ENCODE peak calls at places on chromosomes 11 and 22, in four cellular contexts. U, I, X and S are unnamed samples.

GRCh38 chr22:50696251-50696798 is 23.7 kb downstream of the SHANK3 start:
- DNase-seq in X (no peak), I (no peak), U (no peak), S (no peak)

GRCh38 chr22:36470994-36471331 is 10.5 kb downstream of the TXN2 start:
- DNase-seq in I (no peak), X (no peak), U (no peak), S (peak; percentile 31)

GRCh38 chr22:48428556-48429371 is 1398.9 kb downstream of the BRD1 start:
- DNase-seq in U (no peak), X (no peak), I (no peak), S (no peak)

GRCh38 chr11:78803995-78804394 is 229.3 kb upstream of the NARS2 start:
- DNase-seq in X (no peak), I (no peak), U (no peak), S (no peak)

GRCh38 chr22:23180301-23180892 is at the start of gene BCR:
- DNase-seq in X (peak; percentile 57), I (peak; percentile 77), U (no peak), S (peak; percentile 71)

GRCh38 chr22:37933711-37934376 is 19.6 kb downstream of the C22orf23 start:
- DNase-seq in I (peak; percentile 89), U (peak; percentile 55), X (peak; percentile 83), S (peak; percentile 90)

GRCh38 chr11:69873166-69874077 is 54.2 kb upstream of the FGF3 start:
- DNase-seq in X (no peak), I (no peak), U (no peak), S (no peak)

GRCh38 chr22:24379536-24379935 is 47.9 kb upstream of the ADORA2A start:
- DNase-seq in U (no peak), I (no peak), X (no peak), S (no peak)

GRCh38 chr11:62574363-62575057 is 819 bp upstream of the EEF1G start:
- DNase-seq in U (no peak), I (peak; percentile 36), X (peak; percentile 35), S (peak; percentile 25)

GRCh38 chr11:122843281-122844150 is 5.2 kb downstream of the CRTAM start:
- DNase-seq in I (no peak), X (no peak), U (no peak), S (no peak)

GRCh38 chr11:120182790-120183491 is 27.9 kb upstream of the OAF start:
- DNase-seq in I (peak; percentile 4), U (no peak), X (peak; percentile 53), S (no peak)

GRCh38 chr22:19932367-19933206 is 9.0 kb upstream of the COMT start:
- DNase-seq in I (no peak), U (no peak), X (no peak), S (no peak)

GRCh38 chr22:47032091-47032943 is 269.9 kb downstream of the TBC1D22A start:
- DNase-seq in X (no peak), I (no peak), U (no peak), S (no peak)

GRCh38 chr11:1757861-1758610 is 5.7 kb downstream of the CTSD start:
- DNase-seq in X (no peak), U (no peak), I (no peak), S (no peak)

GRCh38 chr22:44543781-44544181 is 45.7 kb upstream of the RTL6 start:
- DNase-seq in I (no peak), U (no peak), X (peak; percentile 30), S (no peak)

GRCh38 chr22:35915477-35916013 is 113.1 kb downstream of the RBFOX2 start:
- DNase-seq in U (no peak), X (peak; percentile 43), I (no peak), S (peak; percentile 17)

GRCh38 chr11:11966826-11967668 is 41.4 kb downstream of the DKK3 start:
- DNase-seq in X (peak; percentile 30), U (no peak), I (peak; percentile 64), S (peak; percentile 47)

GRCh38 chr11:87338046-87338639 is 300.4 kb downstream of the TMEM135 start:
- DNase-seq in U (no peak), I (no peak), X (no peak), S (no peak)

GRCh38 chr22:26276530-26277200 is 107.4 kb downstream of the SEZ6L start:
- DNase-seq in I (no peak), X (no peak), U (no peak), S (no peak)

GRCh38 chr11:93519179-93519578 is 24.0 kb downstream of the SMCO4 start:
- DNase-seq in X (no peak), U (no peak), I (peak; percentile 73), S (no peak)

GRCh38 chr11:76622481-76623094 is 48.0 kb downstream of the LRRC32 start:
- DNase-seq in I (no peak), X (no peak), U (no peak), S (no peak)

GRCh38 chr11:94473177-94473799 is 20.4 kb downstream of the MRE11 start:
- DNase-seq in I (no peak), U (no peak), X (peak; percentile 4), S (peak; percentile 11)

GRCh38 chr22:29044657-29045176 is 16.9 kb downstream of the C22orf31 start:
- DNase-seq in U (no peak), I (no peak), X (peak; percentile 77), S (peak; percentile 70)

GRCh38 chr11:27248430-27249207 is 114.4 kb downstream of the CCDC34 start:
- DNase-seq in U (no peak), I (no peak), X (no peak), S (no peak)

GRCh38 chr22:27108425-27109114 is 451.2 kb downstream of the MIAT start:
- DNase-seq in I (no peak), X (peak; percentile 45), U (no peak), S (peak; percentile 12)

GRCh38 chr22:39431821-39432251 is 25.0 kb upstream of the MGAT3 start:
- DNase-seq in U (no peak), X (peak; percentile 65), I (no peak), S (peak; percentile 63)

GRCh38 chr11:28964811-28965210 is 856.6 kb downstream of the METTL15 start:
- DNase-seq in U (no peak), I (no peak), X (no peak), S (no peak)

GRCh38 chr11:129644326-129644725 is 171.3 kb upstream of the TMEM45B start:
- DNase-seq in X (no peak), U (no peak), I (no peak), S (no peak)

GRCh38 chr11:128908391-128909246 is 17.5 kb downstream of the KCNJ5 start:
- DNase-seq in I (no peak), X (peak; percentile 71), U (peak; percentile 26), S (peak; percentile 66)

GRCh38 chr22:45036154-45036553 is 26.3 kb upstream of the PHF21B start:
- DNase-seq in X (peak; percentile 19), I (no peak), U (no peak), S (peak; percentile 11)

GRCh38 chr11:92211576-92212167 is 12.9 kb upstream of the FAT3 start:
- DNase-seq in I (no peak), U (peak; percentile 7), X (no peak), S (peak; percentile 28)

GRCh38 chr11:71212871-71213559 is 39.4 kb downstream of the SHANK2 start:
- DNase-seq in I (no peak), U (no peak), X (peak; percentile 59), S (peak; percentile 1)

GRCh38 chr22:49140921-49141680 is 686.6 kb downstream of the BRD1 start:
- DNase-seq in X (no peak), U (no peak), I (no peak), S (no peak)

GRCh38 chr11:122706689-122707088 is 51.2 kb downstream of the UBASH3B start:
- DNase-seq in U (no peak), X (peak; percentile 73), I (no peak), S (peak; percentile 66)

GRCh38 chr22:40853961-40854360 is 2.5 kb downstream of the ST13 start:
- DNase-seq in I (peak; percentile 19), X (no peak), U (no peak), S (peak; percentile 4)

GRCh38 chr11:67409781-67410368 is 5.6 kb upstream of the CARNS1 start:
- DNase-seq in I (peak; percentile 82), X (no peak), U (no peak), S (no peak)
- H3K4me3 ChIP-seq in I (peak overlapping the region; percentile 79), X (no peak overlapping the region), U (no peak overlapping the region), S (no peak overlapping the region)

DNA sequence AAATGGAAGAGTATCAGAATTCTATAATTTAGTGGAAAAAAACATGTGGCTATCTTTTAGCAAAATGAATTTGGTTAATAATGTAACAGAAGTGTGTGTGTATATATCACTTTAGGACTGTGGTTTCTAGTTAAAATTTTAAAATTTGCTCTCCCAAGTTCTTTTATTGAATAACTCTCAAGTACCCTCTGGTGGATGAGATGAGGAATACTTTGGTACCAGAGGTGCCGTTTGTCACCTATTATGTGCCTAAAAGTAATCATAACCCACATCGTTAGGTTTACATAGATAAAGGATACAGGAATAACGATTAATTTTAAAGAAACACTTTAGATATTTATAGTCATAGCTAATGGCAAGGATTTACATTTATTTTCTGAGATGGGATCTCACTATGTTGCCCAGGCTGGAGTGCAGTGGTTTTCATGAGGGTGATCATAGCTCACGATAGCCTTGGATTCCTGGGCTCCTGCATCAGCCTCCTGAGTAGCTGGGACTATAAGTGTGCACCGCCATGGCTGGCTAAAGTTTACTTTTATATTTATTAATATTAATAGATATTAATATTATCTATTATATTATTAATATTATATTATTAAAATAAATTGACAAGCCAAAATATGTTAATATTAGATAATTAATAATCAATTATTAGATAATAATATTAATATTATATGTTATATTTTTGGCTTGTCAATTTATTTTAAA is 66.7 kb upstream of the CAPRIN1 start:
- DNase-seq in X (peak; percentile 14), I (no peak), U (no peak), S (no peak)
- TF ChIP-seq CTCF in X (peak; percentile 40), I (peak; percentile 54), U (peak; percentile 24), S (peak; percentile 19)

DNA sequence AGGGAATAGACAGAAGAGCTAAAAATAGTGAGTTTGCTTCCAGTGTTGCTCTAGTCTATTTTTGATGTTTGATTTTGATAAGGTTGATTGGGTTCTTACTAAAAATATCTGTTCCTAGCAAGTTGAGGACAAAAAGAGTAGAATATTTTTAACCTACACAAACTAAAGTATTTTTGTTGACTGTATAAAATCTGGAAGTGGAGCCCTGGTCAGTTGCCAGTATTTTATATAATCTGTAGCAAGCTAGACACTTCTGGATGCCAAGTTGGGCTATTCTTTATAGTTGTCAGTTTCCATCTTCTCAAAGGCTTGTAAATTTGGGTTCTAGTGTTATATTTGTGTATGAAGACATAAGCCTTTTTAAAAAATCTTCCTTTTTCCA is 56.6 kb downstream of the HSD17B12 start:
- DNase-seq in U (no peak), X (no peak), I (no peak), S (no peak)
- H3K4me3 ChIP-seq in U (no peak overlapping the region), X (no peak overlapping the region), I (no peak overlapping the region), S (no peak overlapping the region)

GRCh38 chr11:121281609-121282164 is 10.9 kb upstream of the SC5D start:
- DNase-seq in X (no peak), U (no peak), I (no peak), S (no peak)

GRCh38 chr11:121282886-121283502 is 9.6 kb upstream of the SC5D start:
- DNase-seq in U (no peak), I (no peak), X (no peak), S (no peak)

DNA sequence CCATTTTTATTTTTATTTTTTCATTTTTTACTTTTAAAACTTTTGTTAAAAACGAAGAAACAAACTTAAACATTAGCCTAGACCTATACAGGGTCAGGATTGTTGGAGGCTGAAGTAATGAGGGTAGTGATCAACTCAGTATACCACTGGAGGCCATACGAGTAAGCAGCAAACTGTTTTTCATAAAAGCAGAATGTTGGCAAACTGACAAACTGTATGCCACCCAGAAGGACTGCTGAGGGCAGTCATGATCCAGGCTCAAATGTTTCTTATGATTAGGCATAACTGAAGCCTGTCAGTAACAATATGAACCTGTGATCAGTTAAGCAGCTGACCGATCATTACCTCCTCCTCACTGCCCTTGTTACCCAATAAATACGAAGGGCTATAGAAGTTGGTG is 10.2 kb upstream of the SC5D start:
- DNase-seq in X (no peak), U (no peak), I (no peak), S (no peak)
- TF ChIP-seq CTCF in X (no peak), U (no peak), I (no peak), S (no peak)

GRCh38 chr22:42075277-42075676 is 1.2 kb downstream of the PHETA2 start:
- DNase-seq in U (no peak), X (no peak), I (no peak), S (no peak)
- H3K4me3 ChIP-seq in U (peak overlapping the region; percentile 68), X (peak overlapping the region; percentile 70), I (no peak overlapping the region), S (peak overlapping the region; percentile 60)